ENCODE peak calls at places on chromosomes 16 and 17, in six cellular contexts. G is coronary artery, O is PC-3, P is astrocyte of the cerebellum, F is B cell, Y is IMR-90. R is an unnamed sample.

GRCh38 chr17:73288534-73289302 is 23.1 kb downstream of the CDC42EP4 start:
- DNase-seq in F (no peak), G (no peak), O (peak), P (no peak), Y (no peak), R (no peak)

GRCh38 chr17:15462962-15463361 is 4.5 kb downstream of the CDRT4 start:
- DNase-seq in G (no peak), F (no peak), O (no peak), P (no peak), Y (peak), R (no peak)

GRCh38 chr17:82374626-82375331 is 3.2 kb downstream of the UTS2R start:
- DNase-seq in F (no peak), G (no peak), Y (no peak), P (no peak), O (no peak), R (no peak)

GRCh38 chr16:69089091-69089912 is 16.2 kb upstream of the HAS3 start:
- DNase-seq in O (no peak), Y (peak), P (no peak), F (no peak), G (no peak), R (no peak)

GRCh38 chr17:46810837-46811236 is 7.7 kb downstream of the WNT3 start:
- DNase-seq in O (no peak), P (no peak), F (no peak), G (no peak), Y (no peak), R (no peak)

GRCh38 chr16:81181013-81181720 is 57.3 kb upstream of the BCO1 start:
- DNase-seq in P (peak), O (peak), G (peak), Y (peak), F (no peak), R (peak)

GRCh38 chr16:14077918-14078317 is 6.8 kb downstream of the MRTFB start:
- DNase-seq in O (no peak), Y (no peak), G (no peak), P (no peak), F (no peak), R (no peak)

GRCh38 chr17:81672954-81673353 is 6.4 kb downstream of the CCDC137 start:
- DNase-seq in P (no peak), O (no peak), G (no peak), F (no peak), Y (no peak), R (no peak)

GRCh38 chr17:1030684-1031557 is 34.0 kb downstream of the TIMM22 start:
- DNase-seq in F (no peak), Y (no peak), G (no peak), P (no peak), O (no peak), R (no peak)

GRCh38 chr17:40347319-40348135 is 17.0 kb downstream of the GJD3 start:
- DNase-seq in G (no peak), Y (no peak), O (no peak), P (no peak), F (no peak), R (no peak)

GRCh38 chr16:8173111-8173644 is 417.1 kb downstream of the TMEM114 start:
- DNase-seq in G (no peak), F (no peak), Y (peak), P (no peak), O (peak), R (no peak)

GRCh38 chr17:1793447-1793806 is 31.6 kb downstream of the SERPINF1 start:
- DNase-seq in O (no peak), Y (peak), G (no peak), F (no peak), P (no peak), R (no peak)

GRCh38 chr16:35573407-35573806 is 2114.0 kb downstream of the TP53TG3F start:
- DNase-seq in F (no peak), G (no peak), Y (no peak), P (no peak), O (no peak), R (peak)

GRCh38 chr17:57852955-57853328 is 3.1 kb upstream of the MRPS23 start:
- DNase-seq in Y (no peak), P (no peak), O (no peak), G (no peak), F (no peak), R (no peak)

GRCh38 chr16:68091604-68092261 is 6.6 kb downstream of the NFATC3 start:
- DNase-seq in G (no peak), Y (peak), F (no peak), P (no peak), O (peak), R (no peak)

GRCh38 chr17:64920026-64920418 is 744 bp upstream of the LRRC37A3 start:
- DNase-seq in O (peak), Y (no peak), G (no peak), F (no peak), P (no peak), R (no peak)

GRCh38 chr16:79381552-79382042 is 218.9 kb downstream of the MAF start:
- DNase-seq in F (no peak), P (no peak), O (no peak), G (no peak), Y (no peak), R (no peak)

GRCh38 chr16:3007957-3008748 is 4.6 kb upstream of the CLDN9 start:
- DNase-seq in G (no peak), F (no peak), Y (no peak), P (no peak), O (no peak), R (no peak)

DNA sequence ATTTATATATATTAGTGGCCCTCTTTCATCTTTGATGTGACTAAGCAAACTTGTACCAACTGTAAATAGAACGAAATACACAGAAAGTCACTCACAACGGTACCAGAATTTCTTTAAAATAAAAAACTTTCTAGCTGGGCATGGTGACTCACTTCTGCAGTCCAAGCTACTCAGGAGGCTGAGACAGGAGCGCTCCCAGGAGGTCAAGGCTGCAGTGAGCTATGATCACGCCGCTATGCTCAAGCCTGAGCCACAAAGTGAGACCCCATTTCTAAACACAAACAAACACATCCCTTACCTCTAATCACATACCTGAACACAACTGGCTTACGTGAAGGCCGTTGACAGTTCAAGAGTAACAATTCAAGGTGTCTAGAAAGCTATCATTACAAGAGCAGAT is 29.7 kb downstream of the STAT5B start:
- DNase-seq in F (no peak), G (no peak), P (no peak), O (no peak), Y (peak), R (no peak)
- TF ChIP-seq CTCF in F (no peak), G (no peak), P (no peak), O (no peak), Y (peak), R (no peak)

GRCh38 chr17:30716461-30717289 is 107.8 kb downstream of the CRLF3 start:
- DNase-seq in F (no peak), O (no peak), Y (peak), P (no peak), G (peak), R (no peak)
- TF ChIP-seq CTCF in F (no peak), O (no peak), Y (peak), P (peak), G (no peak), R (peak)

DNA sequence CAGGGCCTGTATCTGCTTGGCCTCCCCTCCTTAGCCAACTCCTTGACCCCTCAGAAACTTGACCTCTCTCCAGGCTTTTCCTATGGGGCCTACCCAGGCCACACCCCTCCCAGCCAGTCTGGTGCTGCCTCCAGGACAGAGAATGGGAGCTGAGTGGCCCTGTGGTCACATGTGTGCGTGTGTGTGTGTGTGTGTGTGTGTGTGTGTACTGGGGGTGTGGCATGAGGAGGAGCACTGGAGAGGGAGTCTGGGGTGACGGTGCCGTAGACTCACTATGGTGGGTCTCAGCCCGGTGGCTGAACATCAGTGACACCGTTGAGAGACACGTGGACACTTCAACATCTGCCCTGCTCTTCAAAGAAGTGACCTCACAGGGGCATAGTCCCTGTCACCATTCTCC is 180.4 kb downstream of the ENGASE start:
- DNase-seq in Y (no peak), G (no peak), F (no peak), O (no peak), P (no peak), R (no peak)
- TF ChIP-seq CTCF in Y (no peak), G (no peak), F (no peak), O (no peak), P (no peak), R (no peak)

GRCh38 chr17:75627094-75627493 is 6.1 kb upstream of the SMIM5 start:
- DNase-seq in Y (no peak), O (no peak), G (no peak), P (no peak), F (no peak), R (no peak)
- TF ChIP-seq CTCF in Y (no peak), O (no peak), G (no peak), P (no peak), F (no peak), R (no peak)

DNA sequence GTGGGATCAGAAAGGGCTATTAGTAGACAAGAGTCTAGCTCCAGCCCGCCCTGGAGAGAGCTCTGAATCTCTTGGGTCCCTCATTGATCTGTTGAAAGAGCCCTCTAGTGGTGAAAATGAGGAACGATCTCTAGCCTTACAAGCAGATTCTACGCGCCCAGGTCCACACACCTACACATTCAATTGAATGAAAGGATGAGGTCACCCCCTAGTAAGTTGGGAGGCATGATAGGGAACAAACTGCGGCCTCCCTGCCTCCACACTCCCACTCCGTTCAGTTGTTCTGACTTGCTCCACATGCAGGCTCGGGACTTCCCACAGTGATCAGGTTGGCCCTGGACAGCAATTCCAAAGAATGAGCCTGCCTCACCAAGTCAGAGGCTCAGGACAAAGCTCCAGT is 2.9 kb upstream of the CACNG3 start:
- DNase-seq in P (no peak), Y (peak), F (peak), G (no peak), O (peak), R (no peak)
- TF ChIP-seq CTCF in P (peak), Y (peak), F (peak), G (no peak), O (peak), R (peak)

DNA sequence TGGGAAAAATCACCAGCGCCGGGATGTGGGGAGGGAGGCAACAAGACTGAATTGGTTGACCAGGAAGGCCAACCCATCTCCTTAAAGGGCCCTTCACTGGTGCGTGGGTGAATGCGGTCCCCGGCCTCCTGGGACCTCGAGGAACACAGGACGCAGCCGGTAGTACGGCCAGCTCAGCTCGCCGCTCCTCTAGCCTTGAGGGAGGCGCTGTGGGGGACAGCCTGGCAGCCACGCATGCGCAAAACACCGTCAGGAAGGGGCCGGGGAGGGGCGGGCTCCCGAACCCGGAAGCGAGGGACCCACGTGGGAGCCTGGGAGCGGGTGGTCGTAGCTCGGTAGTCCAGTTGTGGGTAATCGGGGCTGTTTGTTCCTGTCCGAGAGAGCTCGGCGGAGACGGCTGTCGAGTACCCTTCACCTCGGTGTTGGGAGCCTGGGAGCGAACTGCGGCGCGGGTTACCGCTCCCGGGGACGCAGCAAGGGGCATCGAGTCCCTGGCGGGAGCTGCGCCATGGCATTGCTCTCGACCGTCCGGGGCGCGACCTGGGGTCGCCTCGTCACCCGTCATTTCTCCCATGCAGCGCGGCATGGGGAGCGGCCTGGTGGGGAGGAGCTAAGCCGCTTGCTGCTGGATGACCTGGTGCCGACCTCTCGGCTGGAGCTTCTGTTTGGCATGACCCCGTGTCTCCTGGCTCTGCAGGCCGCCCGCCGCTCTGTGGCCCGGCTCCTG is at the start of gene MRM1:
- DNase-seq in P (peak), F (peak), Y (peak), O (peak), G (peak), R (peak)
- TF ChIP-seq CTCF in P (no peak), F (no peak), Y (peak), O (no peak), G (no peak), R (no peak)

GRCh38 chr16:29698484-29699323 is 19.7 kb downstream of the QPRT start:
- DNase-seq in P (no peak), G (no peak), O (no peak), Y (no peak), F (no peak), R (no peak)

GRCh38 chr16:29698042-29698441 is 19.1 kb downstream of the QPRT start:
- DNase-seq in G (no peak), P (no peak), Y (no peak), F (no peak), O (no peak), R (no peak)

GRCh38 chr16:29697391-29697790 is 18.4 kb downstream of the QPRT start:
- DNase-seq in P (no peak), O (no peak), F (no peak), G (no peak), Y (no peak), R (no peak)

GRCh38 chr16:29694384-29695195 is 15.6 kb downstream of the QPRT start:
- DNase-seq in O (no peak), G (no peak), Y (no peak), P (no peak), F (no peak), R (no peak)

GRCh38 chr16:29696881-29697331 is 17.9 kb downstream of the QPRT start:
- DNase-seq in G (no peak), O (no peak), F (no peak), P (no peak), Y (no peak), R (no peak)
- TF ChIP-seq CTCF in G (no peak), O (no peak), F (no peak), P (no peak), Y (no peak), R (no peak)

GRCh38 chr17:28662527-28662829 is 473 bp downstream of the SUPT6H start:
- DNase-seq in G (no peak), Y (no peak), F (no peak), O (no peak), P (no peak), R (no peak)

GRCh38 chr17:28657756-28658155 is 4.0 kb downstream of the SDF2 start:
- DNase-seq in Y (peak), F (no peak), G (no peak), O (peak), P (no peak), R (no peak)

GRCh38 chr17:28663723-28664122 is 1.7 kb downstream of the SUPT6H start:
- DNase-seq in P (no peak), O (no peak), G (no peak), Y (no peak), F (no peak), R (no peak)

GRCh38 chr17:28665994-28666393 is 4.0 kb downstream of the SUPT6H start:
- DNase-seq in Y (no peak), F (no peak), O (no peak), G (no peak), P (no peak), R (no peak)

DNA sequence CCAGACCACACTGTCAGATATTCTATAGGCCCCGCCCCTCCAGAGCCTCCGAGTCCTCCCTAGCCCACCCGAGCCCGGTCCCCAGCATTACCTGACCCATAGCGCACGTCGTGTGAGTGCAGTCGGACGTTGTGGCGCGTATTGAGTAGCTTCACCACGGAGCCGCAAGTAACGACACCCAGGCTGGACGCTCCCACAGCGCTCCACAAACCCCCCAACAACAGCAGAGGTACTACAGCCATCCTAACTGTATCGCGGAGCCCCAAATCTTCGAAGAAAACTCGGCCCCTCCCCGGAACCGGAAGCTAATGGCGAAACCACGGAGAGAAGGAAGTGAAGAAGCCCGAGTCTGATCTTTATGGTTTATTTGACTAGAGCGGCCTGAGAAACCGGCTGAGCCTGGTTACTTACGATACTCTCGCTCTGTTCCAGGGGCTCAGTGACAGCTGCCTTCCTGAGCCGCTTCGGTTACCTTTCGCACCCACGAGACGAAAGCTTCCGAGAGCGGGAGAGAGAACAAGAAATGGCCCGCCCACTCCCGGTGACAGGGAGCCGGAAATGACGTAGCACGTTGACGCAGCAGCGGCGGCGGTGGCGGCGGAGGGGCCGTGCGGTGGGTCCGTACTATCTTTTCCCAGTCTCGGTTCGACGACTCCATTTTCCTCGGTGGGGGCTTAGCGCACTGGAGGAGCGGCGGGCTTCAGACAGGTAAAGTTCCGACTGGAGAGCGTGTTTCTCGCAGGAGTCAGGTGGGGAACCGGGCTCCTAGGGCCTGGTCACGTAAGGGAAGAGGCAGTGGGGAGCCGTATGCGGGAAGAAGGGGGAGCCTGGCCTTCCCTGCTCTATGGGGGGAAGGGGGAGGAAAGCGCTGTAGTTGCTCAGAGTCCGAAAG is at the start of the genes SDF2 and SUPT6H:
- DNase-seq in P (peak), Y (peak), F (peak), G (peak), O (peak), R (peak)
- TF ChIP-seq CTCF in P (no peak), Y (no peak), F (no peak), G (no peak), O (no peak), R (no peak)

DNA sequence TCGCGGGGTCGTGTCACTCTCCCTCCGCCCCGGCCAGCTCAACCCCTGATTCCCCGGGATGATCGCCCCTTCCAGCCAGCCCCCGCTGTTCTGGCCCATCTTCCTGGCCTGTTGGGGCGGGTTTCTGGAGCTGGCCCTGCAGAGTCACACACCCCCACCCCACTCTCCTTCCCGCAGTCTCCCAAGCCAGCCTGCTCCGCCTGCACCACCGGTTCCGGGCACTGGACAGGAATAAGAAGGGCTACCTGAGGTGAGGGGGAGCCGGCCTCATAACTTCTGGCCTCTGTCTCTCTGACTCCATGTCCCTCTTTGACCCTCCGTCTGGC is 621 bp downstream of the CHP2 start:
- DNase-seq in F (no peak), Y (no peak), O (no peak), G (no peak), P (no peak), R (peak)
- TF ChIP-seq CTCF in F (no peak), Y (no peak), O (no peak), G (no peak), P (no peak), R (no peak)

R was measured in osteocyte.